ENCODE peak calls at places on chromosome 6, in four cellular contexts. B is AG08396, K is brain pericyte, Y is ecto neural progenitor cell. E is an unnamed sample.

GRCh38 chr6:20704325-20704724 is 170.1 kb downstream of the CDKAL1 start:
- DNase-seq in Y (no peak), B (no peak), K (no peak), E (no peak)

GRCh38 chr6:97437087-97437486 is 154.1 kb upstream of the MMS22L start:
- DNase-seq in K (no peak), Y (no peak), B (peak; percentile 12), E (no peak)

GRCh38 chr6:18055098-18055497 is 67.4 kb downstream of the NHLRC1 start:
- DNase-seq in B (no peak), Y (no peak), K (no peak), E (no peak)

GRCh38 chr6:39073471-39074355 is 25.1 kb downstream of the GLP1R start:
- DNase-seq in Y (no peak), B (no peak), K (no peak), E (no peak)

GRCh38 chr6:168208854-168209253 is 110.7 kb downstream of the DACT2 start:
- DNase-seq in K (no peak), Y (no peak), B (no peak), E (no peak)

GRCh38 chr6:35363293-35363750 is 21.0 kb downstream of the PPARD start:
- DNase-seq in B (no peak), K (peak; percentile 81), Y (peak; percentile 57), E (no peak)

GRCh38 chr6:21769405-21769851 is 175.9 kb downstream of the SOX4 start:
- DNase-seq in Y (no peak), B (peak; percentile 69), K (no peak), E (no peak)

GRCh38 chr6:9796827-9797226 is 618.0 kb downstream of the TFAP2A start:
- DNase-seq in Y (no peak), B (no peak), K (no peak), E (no peak)

GRCh38 chr6:148593813-148594170 is 153.0 kb upstream of the UST start:
- DNase-seq in Y (no peak), B (no peak), K (no peak), E (no peak)

GRCh38 chr6:157376706-157377230 is 4.2 kb upstream of the ZDHHC14 start:
- DNase-seq in Y (no peak), B (no peak), K (no peak), E (no peak)

GRCh38 chr6:39296745-39297640 is 17.2 kb downstream of the KCNK17 start:
- DNase-seq in Y (no peak), B (no peak), K (no peak), E (no peak)

GRCh38 chr6:5626727-5627426 is 365.6 kb downstream of the FARS2 start:
- DNase-seq in K (no peak), B (no peak), Y (no peak), E (no peak)

GRCh38 chr6:169838291-169839028 is 87.0 kb downstream of the ERMARD start:
- DNase-seq in Y (no peak), B (no peak), K (no peak), E (no peak)

GRCh38 chr6:22350109-22350508 is 53.3 kb upstream of the PRL start:
- DNase-seq in K (peak; percentile 63), Y (no peak), B (no peak), E (no peak)

GRCh38 chr6:169854083-169854725 is 102.8 kb downstream of the ERMARD start:
- DNase-seq in Y (no peak), K (no peak), B (no peak), E (peak; percentile 71)

GRCh38 chr6:139520321-139520768 is 145.9 kb upstream of the CITED2 start:
- DNase-seq in Y (no peak), B (no peak), K (no peak), E (no peak)

GRCh38 chr6:105384004-105384403 is 18.9 kb downstream of the PREP start:
- DNase-seq in Y (no peak), B (no peak), K (no peak), E (no peak)

GRCh38 chr6:96520851-96521115 is 823 bp upstream of the UFL1 start:
- DNase-seq in B (no peak), Y (no peak), K (no peak), E (no peak)

GRCh38 chr6:41066867-41067304 is 5.3 kb downstream of the OARD1 start:
- DNase-seq in B (peak; percentile 30), Y (no peak), K (peak; percentile 27), E (no peak)